ENCODE peak calls at places on chromosomes 2 and 18, in nine cellular contexts. A is tibial nerve, R is transverse colon, M is A549, S is suprapubic skin, V is sigmoid colon, Y is K562, D is HepG2, G is stomach. K is an unnamed sample.

GRCh38 chr2:232203936-232204335 is 174.6 kb upstream of the ALPP start:
- DNase-seq in A (no peak), R (no peak), M (no peak), S (no peak), V (no peak), Y (no peak), D (no peak), G (no peak), K (no peak)

GRCh38 chr2:219441451-219442205 is 7.0 kb downstream of the SPEG start:
- DNase-seq in A (no peak), R (peak), M (peak), S (peak), V (peak), Y (peak), D (no peak), G (peak), K (peak)

GRCh38 chr2:211258646-211259335 is 702.4 kb downstream of the CPS1 start:
- DNase-seq in A (no peak), R (no peak), M (no peak), S (no peak), V (no peak), Y (no peak), D (no peak), G (no peak), K (no peak)

GRCh38 chr2:31729442-31730092 is 148.8 kb upstream of the SRD5A2 start:
- DNase-seq in A (no peak), R (no peak), M (peak), S (no peak), V (no peak), Y (peak), D (peak), G (no peak), K (no peak)

GRCh38 chr2:138132108-138132507 is 167.8 kb downstream of the HNMT start:
- DNase-seq in A (no peak), R (no peak), M (no peak), S (no peak), V (no peak), Y (no peak), D (no peak), G (no peak), K (no peak)

GRCh38 chr2:190359896-190360376 is 16.5 kb downstream of the INPP1 start:
- DNase-seq in A (no peak), R (peak), M (no peak), S (no peak), V (peak), Y (no peak), D (peak), G (peak), K (peak)

GRCh38 chr2:173300458-173300857 is 54.2 kb upstream of the CDCA7 start:
- DNase-seq in A (no peak), R (no peak), M (no peak), S (no peak), V (no peak), Y (peak), D (peak), G (no peak), K (no peak)

GRCh38 chr2:36701391-36701795 is 4.9 kb downstream of the VIT start:
- DNase-seq in A (no peak), R (no peak), M (no peak), S (no peak), V (no peak), Y (no peak), D (no peak), G (no peak), K (no peak)

GRCh38 chr18:77777126-77777525 is 527.5 kb downstream of the GALR1 start:
- DNase-seq in A (no peak), R (no peak), M (no peak), S (no peak), V (no peak), Y (no peak), D (no peak), G (no peak), K (no peak)

GRCh38 chr2:70936979-70937811 is 1.5 kb downstream of the ATP6V1B1 start:
- DNase-seq in A (no peak), R (no peak), M (no peak), S (no peak), V (peak), Y (no peak), D (no peak), G (no peak), K (no peak)

GRCh38 chr2:121866789-121867188 is 111.3 kb downstream of the TSN start:
- DNase-seq in A (no peak), R (no peak), M (no peak), S (no peak), V (no peak), Y (no peak), D (no peak), G (no peak), K (no peak)

GRCh38 chr18:48042431-48042830 is 112.0 kb upstream of the SMAD2 start:
- DNase-seq in A (no peak), R (no peak), M (no peak), S (no peak), V (peak), Y (no peak), D (no peak), G (no peak), K (no peak)

GRCh38 chr2:169891593-169892298 is 64.5 kb downstream of the UBR3 start:
- DNase-seq in A (no peak), R (no peak), M (peak), S (no peak), V (no peak), Y (no peak), D (peak), G (no peak), K (no peak)

GRCh38 chr2:19801367-19802087 is 100.3 kb downstream of the TTC32 start:
- DNase-seq in A (peak), R (peak), M (peak), S (peak), V (peak), Y (no peak), D (no peak), G (peak), K (peak)

GRCh38 chr2:42969231-42970150 is 177.1 kb upstream of the HAAO start:
- DNase-seq in A (no peak), R (no peak), M (peak), S (no peak), V (peak), Y (no peak), D (no peak), G (no peak), K (peak)

GRCh38 chr2:31972059-31972458 is 38.7 kb downstream of the MEMO1 start:
- DNase-seq in A (no peak), R (no peak), M (no peak), S (no peak), V (no peak), Y (no peak), D (no peak), G (no peak), K (no peak)

GRCh38 chr2:212364106-212364505 is 174.5 kb downstream of the ERBB4 start:
- DNase-seq in A (no peak), R (no peak), M (no peak), S (no peak), V (no peak), Y (no peak), D (no peak), G (no peak), K (no peak)

GRCh38 chr2:16578081-16578480 is 87.6 kb downstream of the CYRIA start:
- DNase-seq in A (no peak), R (no peak), M (no peak), S (no peak), V (no peak), Y (no peak), D (no peak), G (no peak), K (no peak)

GRCh38 chr18:39969813-39970494 is 1985.1 kb upstream of the PIK3C3 start:
- DNase-seq in A (no peak), R (no peak), M (no peak), S (no peak), V (no peak), Y (no peak), D (no peak), G (no peak), K (no peak)

GRCh38 chr18:986071-986470 is 81.4 kb downstream of the ADCYAP1 start:
- DNase-seq in A (no peak), R (no peak), M (no peak), S (no peak), V (no peak), Y (no peak), D (no peak), G (no peak), K (no peak)

GRCh38 chr2:175147196-175147595 is 20.8 kb downstream of the ATF2 start:
- DNase-seq in A (no peak), R (no peak), M (no peak), S (no peak), V (no peak), Y (no peak), D (no peak), G (no peak), K (no peak)

GRCh38 chr18:10141559-10141958 is 227.7 kb downstream of the VAPA start:
- DNase-seq in A (no peak), R (no peak), M (peak), S (no peak), V (no peak), Y (no peak), D (no peak), G (no peak), K (no peak)

GRCh38 chr2:24082787-24083566 is 1.7 kb downstream of the TP53I3 start:
- DNase-seq in A (no peak), R (no peak), M (no peak), S (no peak), V (no peak), Y (no peak), D (no peak), G (no peak), K (no peak)

GRCh38 chr2:145815933-145816332 is 1296.0 kb upstream of the ZEB2 start:
- DNase-seq in A (no peak), R (no peak), M (no peak), S (no peak), V (no peak), Y (no peak), D (no peak), G (no peak), K (no peak)

GRCh38 chr2:121211689-121212151 is 73.3 kb downstream of the TFCP2L1 start:
- DNase-seq in A (no peak), R (peak), M (no peak), S (no peak), V (no peak), Y (no peak), D (no peak), G (no peak), K (no peak)

GRCh38 chr2:139704606-139705005 is 924.4 kb upstream of the NXPH2 start:
- DNase-seq in A (no peak), R (no peak), M (no peak), S (no peak), V (no peak), Y (no peak), D (no peak), G (no peak), K (no peak)

GRCh38 chr18:11320981-11321380 is 171.6 kb upstream of the PIEZO2 start:
- DNase-seq in A (no peak), R (no peak), M (no peak), S (no peak), V (no peak), Y (no peak), D (no peak), G (no peak), K (no peak)

GRCh38 chr2:64263315-64263714 is 119.1 kb upstream of the PELI1 start:
- DNase-seq in A (no peak), R (no peak), M (no peak), S (no peak), V (no peak), Y (no peak), D (no peak), G (no peak), K (no peak)

GRCh38 chr18:50009772-50010171 is 185.2 kb downstream of the MYO5B start:
- DNase-seq in A (no peak), R (peak), M (peak), S (no peak), V (no peak), Y (peak), D (peak), G (peak), K (no peak)

GRCh38 chr18:50011813-50012445 is 183.0 kb downstream of the MYO5B start:
- DNase-seq in A (no peak), R (no peak), M (no peak), S (no peak), V (no peak), Y (no peak), D (peak), G (no peak), K (no peak)

GRCh38 chr2:24054366-24055010 is 4.9 kb downstream of the FKBP1B start:
- DNase-seq in A (no peak), R (no peak), M (no peak), S (no peak), V (no peak), Y (no peak), D (no peak), G (no peak), K (no peak)

GRCh38 chr2:211473116-211473515 is 916.7 kb downstream of the CPS1 start:
- DNase-seq in A (no peak), R (no peak), M (no peak), S (no peak), V (no peak), Y (no peak), D (no peak), G (no peak), K (no peak)

GRCh38 chr18:29160123-29160522 is 983.2 kb upstream of the CDH2 start:
- DNase-seq in A (no peak), R (no peak), M (no peak), S (no peak), V (no peak), Y (no peak), D (no peak), G (no peak), K (no peak)

GRCh38 chr18:5979971-5980457 is 84.7 kb upstream of the TMEM200C start:
- DNase-seq in A (no peak), R (no peak), M (no peak), S (no peak), V (no peak), Y (no peak), D (no peak), G (no peak), K (no peak)

GRCh38 chr2:239263937-239264837 is 136.6 kb downstream of the HDAC4 start:
- DNase-seq in A (no peak), R (peak), M (no peak), S (peak), V (peak), Y (no peak), D (no peak), G (peak), K (peak)

GRCh38 chr2:19883971-19884720 is 17.6 kb downstream of the TTC32 start:
- DNase-seq in A (no peak), R (no peak), M (no peak), S (no peak), V (peak), Y (no peak), D (no peak), G (no peak), K (no peak)

GRCh38 chr18:1014951-1015627 is 110.4 kb downstream of the ADCYAP1 start:
- DNase-seq in A (no peak), R (no peak), M (no peak), S (no peak), V (no peak), Y (no peak), D (no peak), G (no peak), K (no peak)

DNA sequence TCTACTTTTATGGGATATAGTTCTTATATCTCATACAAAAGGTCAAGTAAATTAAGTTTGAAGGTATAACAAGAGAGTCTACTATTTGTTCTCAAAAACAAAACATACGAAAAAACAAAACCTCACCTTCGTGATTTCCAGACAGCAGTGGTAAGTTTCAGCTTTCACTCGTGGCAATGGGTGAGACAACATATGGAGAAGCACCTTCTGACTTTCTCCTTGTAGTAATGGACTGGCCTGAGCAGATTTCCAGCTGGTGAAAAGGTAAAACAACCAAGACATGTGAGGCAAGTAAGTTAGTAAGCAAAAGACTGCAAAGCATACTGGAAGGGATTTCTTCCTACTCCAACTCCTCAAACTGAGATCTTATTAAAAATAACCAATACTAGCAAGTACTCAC is 39.6 kb downstream of the RTTN start:
- DNase-seq in A (no peak), R (no peak), M (no peak), S (no peak), V (no peak), Y (no peak), D (no peak), G (no peak), K (no peak)
- H3K4me3 ChIP-seq in A (no peak), R (no peak), M (no peak), S (no peak), V (no peak), Y (no peak), D (no peak), G (no peak), K (no peak)

DNA sequence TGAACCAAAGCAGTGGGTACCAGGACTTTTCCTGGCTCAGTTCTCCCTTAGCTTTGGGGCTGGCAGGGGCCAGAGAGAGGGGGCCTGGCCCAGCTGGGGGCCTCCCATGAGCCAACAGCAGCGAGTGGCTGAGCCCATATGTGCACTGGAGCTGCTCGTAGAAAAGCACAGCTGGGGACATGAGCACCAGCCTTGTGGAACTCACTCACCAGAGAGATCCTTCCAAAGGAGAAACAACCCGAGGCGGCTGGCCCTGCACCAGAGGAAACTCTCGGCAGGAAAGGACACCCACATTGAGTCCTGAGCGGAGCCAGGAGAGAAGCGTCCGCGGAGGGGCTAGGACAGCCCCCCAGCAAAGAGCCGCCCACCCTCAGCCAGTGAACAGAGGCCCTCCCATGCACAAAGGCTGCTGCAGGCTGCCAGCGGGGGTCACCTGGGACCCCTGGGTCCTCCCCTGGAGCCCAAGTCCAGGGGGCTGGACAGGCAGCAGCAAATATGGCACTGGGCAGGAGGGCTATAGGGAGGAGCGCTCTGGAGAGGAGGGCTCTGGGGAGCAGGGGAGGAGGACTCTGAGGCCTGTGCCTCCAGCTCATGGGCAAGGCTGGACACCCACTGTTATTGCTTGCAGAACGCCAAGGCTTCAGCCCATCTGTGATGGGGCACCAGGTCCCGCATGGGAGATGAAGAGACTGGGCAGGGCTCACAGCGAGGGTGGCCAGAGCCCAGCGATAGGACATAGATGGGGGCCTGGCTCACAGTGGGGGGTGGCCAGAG is 42.1 kb upstream of the SNED1 start:
- DNase-seq in A (no peak), R (no peak), M (no peak), S (no peak), V (peak), Y (no peak), D (no peak), G (peak), K (peak)
- TF ChIP-seq EP300 in A (no peak), R (no peak), M (no peak), S (no peak), V (no peak), Y (no peak), D (no peak), G (no peak), K (no peak)

GRCh38 chr2:39431592-39432316 is 5.3 kb downstream of the MAP4K3 start:
- DNase-seq in A (peak), R (no peak), M (no peak), S (no peak), V (no peak), Y (no peak), D (no peak), G (no peak), K (no peak)

GRCh38 chr2:39435254-39435653 is 1.8 kb downstream of the MAP4K3 start:
- DNase-seq in A (no peak), R (no peak), M (no peak), S (no peak), V (no peak), Y (no peak), D (no peak), G (no peak), K (peak)

GRCh38 chr2:39434233-39434897 is 2.7 kb downstream of the MAP4K3 start:
- DNase-seq in A (no peak), R (no peak), M (no peak), S (no peak), V (no peak), Y (no peak), D (no peak), G (no peak), K (no peak)

GRCh38 chr2:39432701-39433100 is 4.4 kb downstream of the MAP4K3 start:
- DNase-seq in A (no peak), R (no peak), M (no peak), S (no peak), V (no peak), Y (no peak), D (no peak), G (no peak), K (no peak)

DNA sequence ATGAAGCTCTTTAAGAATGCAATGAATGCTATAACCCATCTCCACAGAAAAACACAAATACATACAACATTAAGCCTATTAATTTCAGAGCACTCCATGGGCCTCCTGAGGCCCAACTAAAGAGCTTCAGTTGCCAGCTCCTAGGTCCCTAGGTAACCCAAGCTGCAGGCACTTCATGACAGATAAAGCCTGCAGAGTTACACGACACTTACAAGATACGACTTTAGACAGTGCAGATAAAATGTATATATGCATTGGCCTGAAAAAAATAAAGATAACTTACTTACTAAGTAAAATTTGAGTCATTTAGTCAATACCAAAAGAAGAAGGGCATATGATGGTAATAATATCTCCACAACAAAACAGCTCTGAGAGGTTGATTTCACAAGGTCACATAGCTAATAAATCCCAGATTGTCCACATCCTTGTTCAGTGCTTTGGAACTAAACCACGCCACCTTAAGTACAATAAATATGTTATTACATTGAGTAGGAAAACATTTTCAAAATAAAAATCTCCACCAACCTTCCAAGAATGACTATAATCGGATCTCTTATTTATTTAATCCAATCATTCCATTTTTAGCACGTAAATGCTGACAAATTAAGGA is 3.4 kb downstream of the MAP4K3 start:
- DNase-seq in A (no peak), R (no peak), M (no peak), S (no peak), V (no peak), Y (peak), D (no peak), G (no peak), K (no peak)
- H3K4me3 ChIP-seq in A (no peak), R (no peak), M (no peak), S (no peak), V (no peak), Y (no peak), D (peak), G (no peak), K (no peak)

GRCh38 chr2:197116306-197116879 is 189.9 kb upstream of the PGAP1 start:
- DNase-seq in A (no peak), R (no peak), M (no peak), S (no peak), V (no peak), Y (no peak), D (no peak), G (no peak), K (no peak)

GRCh38 chr2:197121255-197121654 is 189.3 kb downstream of the ANKRD44 start:
- DNase-seq in A (no peak), R (no peak), M (no peak), S (no peak), V (no peak), Y (no peak), D (no peak), G (no peak), K (no peak)

GRCh38 chr2:197109326-197109725 is 182.8 kb upstream of the PGAP1 start:
- DNase-seq in A (no peak), R (no peak), M (no peak), S (no peak), V (no peak), Y (no peak), D (no peak), G (no peak), K (no peak)

GRCh38 chr2:197113221-197113831 is 186.8 kb upstream of the PGAP1 start:
- DNase-seq in A (no peak), R (no peak), M (peak), S (no peak), V (no peak), Y (peak), D (peak), G (no peak), K (no peak)

DNA sequence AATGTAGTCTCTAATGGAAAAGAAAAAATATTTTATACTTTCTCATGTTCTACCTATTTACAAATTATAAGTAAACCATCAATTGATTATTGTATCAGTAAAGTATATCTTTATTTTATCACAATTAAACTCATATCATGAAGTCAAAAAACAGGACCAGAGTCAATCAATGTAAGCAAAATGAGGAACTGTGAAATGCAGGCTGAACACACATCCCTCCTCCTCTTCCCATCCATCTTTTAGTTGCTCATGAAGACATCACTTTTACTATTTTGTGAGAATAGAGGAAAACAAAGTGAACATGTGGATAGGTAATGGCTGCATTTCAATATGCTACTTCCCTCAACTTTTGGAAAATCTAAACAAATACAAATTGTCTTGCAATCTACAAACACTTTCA is 188.8 kb upstream of the PGAP1 start:
- DNase-seq in A (no peak), R (no peak), M (no peak), S (no peak), V (no peak), Y (no peak), D (no peak), G (no peak), K (no peak)
- TF ChIP-seq EP300 in A (no peak), R (no peak), M (no peak), S (no peak), V (no peak), Y (no peak), D (no peak), G (no peak), K (no peak)

K was measured in ovary.